ENCODE peak calls at places on chromosomes 4 and X, in five cellular contexts. S is ELR, B is SK-N-SH, E is mucosa of descending colon, D is left cardiac atrium. F is an unnamed sample.

GRCh38 chr4:82900016-82900334 is 560 bp upstream of the THAP9 start:
- DNase-seq in S (peak; percentile 58), B (no peak), E (no peak), D (no peak), F (no peak)

GRCh38 chrX:73767017-73767416 is 204.0 kb downstream of the CHIC1 start:
- DNase-seq in S (no peak), B (no peak), E (no peak), D (no peak), F (no peak)

GRCh38 chr4:15575951-15576350 is 79.2 kb downstream of the FBXL5 start:
- DNase-seq in S (no peak), B (no peak), E (no peak), D (no peak), F (no peak)

GRCh38 chrX:102768984-102769761 is 48.6 kb downstream of the GPRASP3 start:
- DNase-seq in S (peak; percentile 90), B (peak; percentile 75), E (peak; percentile 65), D (peak; percentile 69), F (peak; percentile 71)

GRCh38 chr4:146495277-146495676 is 26.5 kb downstream of the SLC10A7 start:
- DNase-seq in S (peak; percentile 55), B (no peak), E (no peak), D (no peak), F (no peak)

GRCh38 chr4:40990202-40990898 is 224.0 kb downstream of the APBB2 start:
- DNase-seq in S (peak; percentile 94), B (no peak), E (no peak), D (no peak), F (no peak)

GRCh38 chr4:94721310-94721709 is 36.4 kb upstream of the BMPR1B start:
- DNase-seq in S (no peak), B (no peak), E (no peak), D (no peak), F (no peak)

GRCh38 chr4:41349021-41349420 is 92.3 kb downstream of the UCHL1 start:
- DNase-seq in S (no peak), B (no peak), E (no peak), D (no peak), F (no peak)

GRCh38 chr4:156615066-156615514 is 356.5 kb downstream of the PDGFC start:
- DNase-seq in S (peak; percentile 20), B (no peak), E (no peak), D (no peak), F (no peak)

GRCh38 chr4:75736862-75737261 is 12.5 kb downstream of the USO1 start:
- DNase-seq in S (no peak), B (no peak), E (no peak), D (no peak), F (no peak)

GRCh38 chrX:120625366-120625765 is 4.5 kb downstream of the C1GALT1C1 start:
- DNase-seq in S (no peak), B (no peak), E (no peak), D (no peak), F (no peak)

GRCh38 chr4:128660361-128660964 is 149.0 kb upstream of the JADE1 start:
- DNase-seq in S (no peak), B (no peak), E (no peak), D (no peak), F (no peak)

GRCh38 chr4:116881077-116881476 is 204.3 kb downstream of the TRAM1L1 start:
- DNase-seq in S (no peak), B (no peak), E (no peak), D (no peak), F (no peak)

GRCh38 chr4:37725718-37726117 is 39.5 kb upstream of the RELL1 start:
- DNase-seq in S (no peak), B (no peak), E (no peak), D (no peak), F (no peak)

GRCh38 chr4:53055274-53055673 is 193.2 kb downstream of the RASL11B start:
- DNase-seq in S (peak; percentile 29), B (peak; percentile 14), E (no peak), D (no peak), F (no peak)

GRCh38 chr4:10085386-10085785 is 31.2 kb downstream of the WDR1 start:
- DNase-seq in S (no peak), B (peak; percentile 4), E (peak; percentile 22), D (peak; percentile 29), F (peak; percentile 3)

GRCh38 chr4:189792819-189793618 is 147.7 kb upstream of the FRG1 start:
- DNase-seq in S (peak; percentile 49), B (peak; percentile 71), E (peak; percentile 73), D (peak; percentile 70), F (peak; percentile 85)

GRCh38 chr4:54971474-54971950 is 153.9 kb downstream of the KDR start:
- DNase-seq in S (peak; percentile 57), B (peak; percentile 43), E (no peak), D (no peak), F (no peak)

F was measured in glutamatergic neuron.